ENCODE peak calls at places on chromosomes 13 and 19, in ten cellular contexts. A is stimulated activated naive CD8-positive, alpha-beta T cell treated with anti-CD3 and anti-CD28 coated beads, Interleukin-15, amount 100 ng/mL, for 72 hours; C is T-helper 2 cell treated with Interferon-gamma antibody and Interleukin-4, amounts not matched to agents 5 μg/mL and 100 μg/mL, for 36 hours; X is tibial artery; B is RPMI7951; N is ascending aorta; K is GF-D8; M is SW480; T is nephron progenitor cell; R is amniotic stem cell. G is an unnamed sample.

GRCh38 chr19:13923194-13923987 is 14.8 kb downstream of the PODNL1 start:
- DNase-seq in A (no peak), C (no peak), X (no peak), B (no peak), N (no peak), K (no peak), M (no peak), T (no peak), R (no peak), G (no peak)

GRCh38 chr13:112783135-112783945 is 93.5 kb downstream of the ATP11A start:
- DNase-seq in A (no peak), C (no peak), X (no peak), B (no peak), N (no peak), K (peak), M (no peak), T (no peak), R (no peak), G (no peak)

GRCh38 chr19:31648347-31648746 is 299.1 kb upstream of the TSHZ3 start:
- DNase-seq in A (no peak), C (no peak), X (no peak), B (peak), N (no peak), K (no peak), M (peak), T (no peak), R (no peak), G (no peak)

GRCh38 chr19:50328257-50329145 is 676 bp downstream of the KCNC3 start:
- DNase-seq in A (peak), C (no peak), X (no peak), B (no peak), N (no peak), K (no peak), M (peak), T (peak), R (no peak), G (no peak)

GRCh38 chr13:20054586-20054985 is 96.1 kb downstream of the ZMYM2 start:
- DNase-seq in A (no peak), C (no peak), X (no peak), B (no peak), N (no peak), K (no peak), M (no peak), T (no peak), R (no peak), G (no peak)

GRCh38 chr13:100532836-100533435 is 55.7 kb downstream of the GGACT start:
- DNase-seq in A (no peak), C (no peak), X (no peak), B (no peak), N (no peak), K (no peak), M (no peak), T (no peak), R (no peak), G (no peak)

GRCh38 chr13:40329682-40330485 is 336.6 kb downstream of the FOXO1 start:
- DNase-seq in A (no peak), C (no peak), X (no peak), B (no peak), N (no peak), K (no peak), M (no peak), T (no peak), R (no peak), G (no peak)

GRCh38 chr19:12720851-12721655 is 2.7 kb downstream of the TNPO2 start:
- DNase-seq in A (no peak), C (no peak), X (no peak), B (no peak), N (no peak), K (no peak), M (no peak), T (no peak), R (no peak), G (no peak)

GRCh38 chr19:32489971-32490370 is 84.4 kb downstream of the DPY19L3 start:
- DNase-seq in A (no peak), C (no peak), X (no peak), B (no peak), N (no peak), K (no peak), M (no peak), T (no peak), R (no peak), G (no peak)

GRCh38 chr19:56273563-56274117 is 1.1 kb downstream of the EDDM13 start:
- DNase-seq in A (no peak), C (no peak), X (no peak), B (peak), N (no peak), K (no peak), M (no peak), T (no peak), R (no peak), G (no peak)

GRCh38 chr13:85974604-85975366 is 175.6 kb upstream of the SLITRK6 start:
- DNase-seq in A (no peak), C (no peak), X (no peak), B (no peak), N (no peak), K (no peak), M (no peak), T (no peak), R (no peak), G (no peak)

GRCh38 chr19:6536138-6536671 is 5.4 kb downstream of the TNFSF9 start:
- DNase-seq in A (peak), C (peak), X (no peak), B (peak), N (peak), K (peak), M (peak), T (peak), R (no peak), G (no peak)

GRCh38 chr19:16266586-16266942 is 58.1 kb upstream of the KLF2 start:
- DNase-seq in A (peak), C (peak), X (no peak), B (no peak), N (no peak), K (peak), M (no peak), T (no peak), R (no peak), G (no peak)

GRCh38 chr19:47187023-47187655 is 43.9 kb downstream of the BBC3 start:
- DNase-seq in A (no peak), C (no peak), X (no peak), B (no peak), N (no peak), K (no peak), M (no peak), T (no peak), R (no peak), G (no peak)

GRCh38 chr19:55341191-55342043 is 1.7 kb downstream of the KMT5C start:
- DNase-seq in A (no peak), C (peak), X (peak), B (peak), N (no peak), K (no peak), M (peak), T (peak), R (no peak), G (peak)

GRCh38 chr19:5080030-5080644 is 111.2 kb downstream of the KDM4B start:
- DNase-seq in A (no peak), C (no peak), X (no peak), B (no peak), N (no peak), K (no peak), M (no peak), T (no peak), R (no peak), G (no peak)

GRCh38 chr13:23609414-23610186 is 39.4 kb downstream of the TNFRSF19 start:
- DNase-seq in A (no peak), C (no peak), X (peak), B (peak), N (no peak), K (no peak), M (no peak), T (peak), R (no peak), G (no peak)

GRCh38 chr13:41848435-41849255 is 112.3 kb downstream of the VWA8 start:
- DNase-seq in A (no peak), C (no peak), X (no peak), B (no peak), N (no peak), K (no peak), M (no peak), T (no peak), R (no peak), G (no peak)

GRCh38 chr13:44142540-44142867 is 231.1 kb upstream of the SERP2 start:
- DNase-seq in A (no peak), C (no peak), X (no peak), B (no peak), N (no peak), K (peak), M (no peak), T (no peak), R (no peak), G (no peak)

GRCh38 chr19:49064768-49065611 is at the start of gene NTF4:
- DNase-seq in A (no peak), C (no peak), X (no peak), B (no peak), N (no peak), K (no peak), M (peak), T (peak), R (no peak), G (no peak)

GRCh38 chr19:47379398-47379938 is 30.4 kb downstream of the DHX34 start:
- DNase-seq in A (no peak), C (no peak), X (no peak), B (no peak), N (no peak), K (no peak), M (no peak), T (no peak), R (no peak), G (no peak)

GRCh38 chr19:46806651-46807050 is 18.3 kb upstream of the SLC1A5 start:
- DNase-seq in A (no peak), C (no peak), X (no peak), B (no peak), N (no peak), K (no peak), M (peak), T (no peak), R (no peak), G (no peak)

GRCh38 chr19:49587227-49587626 is 3.8 kb upstream of the PRR12 start:
- DNase-seq in A (no peak), C (no peak), X (no peak), B (peak), N (no peak), K (no peak), M (no peak), T (no peak), R (no peak), G (no peak)

GRCh38 chr19:10603084-10603872 is 16.2 kb upstream of the AP1M2 start:
- DNase-seq in A (peak), C (peak), X (peak), B (no peak), N (peak), K (peak), M (no peak), T (peak), R (no peak), G (peak)

GRCh38 chr13:25291691-25292090 is 4.4 kb upstream of the MTMR6 start:
- DNase-seq in A (no peak), C (no peak), X (no peak), B (no peak), N (no peak), K (no peak), M (no peak), T (no peak), R (no peak), G (no peak)

GRCh38 chr19:5389353-5389752 is 48.7 kb upstream of the PTPRS start:
- DNase-seq in A (no peak), C (no peak), X (no peak), B (no peak), N (no peak), K (no peak), M (no peak), T (no peak), R (no peak), G (no peak)